ENCODE peak calls at places on chromosomes 6 and 20, in four cellular contexts. One of them, this sample, is unnamed.

GRCh38 chr20:43731469-43731868 is 4.7 kb upstream of the GTSF1L start:
- DNase-seq in colonic mucosa: no peak
- DNase-seq in foreskin fibroblast: peak
- DNase-seq in left ventricle myocardium inferior: no peak
- DNase-seq in this sample: no peak

GRCh38 chr6:32785781-32786533 is 22.6 kb upstream of the HLA-DQB2 start:
- DNase-seq in foreskin fibroblast: peak
- DNase-seq in left ventricle myocardium inferior: no peak
- DNase-seq in colonic mucosa: peak
- DNase-seq in this sample: peak

GRCh38 chr6:88891135-88891845 is 72.1 kb downstream of the RNGTT start:
- DNase-seq in colonic mucosa: no peak
- DNase-seq in foreskin fibroblast: peak
- DNase-seq in left ventricle myocardium inferior: no peak
- DNase-seq in this sample: no peak

GRCh38 chr6:139370047-139370706 is 4.3 kb downstream of the CITED2 start:
- DNase-seq in foreskin fibroblast: peak
- DNase-seq in left ventricle myocardium inferior: no peak
- DNase-seq in colonic mucosa: no peak
- DNase-seq in this sample: no peak

GRCh38 chr20:16051968-16052367 is 521.3 kb downstream of the KIF16B start:
- DNase-seq in foreskin fibroblast: no peak
- DNase-seq in left ventricle myocardium inferior: no peak
- DNase-seq in colonic mucosa: no peak
- DNase-seq in this sample: no peak

GRCh38 chr6:139349464-139350020 is 24.9 kb downstream of the CITED2 start:
- DNase-seq in foreskin fibroblast: peak
- DNase-seq in colonic mucosa: no peak
- DNase-seq in left ventricle myocardium inferior: no peak
- DNase-seq in this sample: no peak

GRCh38 chr20:4896971-4897497 is 104.3 kb downstream of the SLC23A2 start:
- DNase-seq in colonic mucosa: peak
- DNase-seq in foreskin fibroblast: no peak
- DNase-seq in left ventricle myocardium inferior: no peak
- DNase-seq in this sample: no peak

GRCh38 chr20:62088258-62089127 is 22.8 kb upstream of the TAF4 start:
- DNase-seq in left ventricle myocardium inferior: no peak
- DNase-seq in colonic mucosa: no peak
- DNase-seq in foreskin fibroblast: peak
- DNase-seq in this sample: peak

GRCh38 chr6:72245565-72245964 is 359.2 kb downstream of the RIMS1 start:
- DNase-seq in foreskin fibroblast: no peak
- DNase-seq in left ventricle myocardium inferior: no peak
- DNase-seq in colonic mucosa: no peak
- DNase-seq in this sample: no peak

GRCh38 chr6:89662659-89663223 is 24.2 kb upstream of the LYRM2 start:
- DNase-seq in colonic mucosa: peak
- DNase-seq in left ventricle myocardium inferior: no peak
- DNase-seq in foreskin fibroblast: no peak
- DNase-seq in this sample: no peak

GRCh38 chr6:43911625-43912577 is 141.9 kb downstream of the VEGFA start:
- DNase-seq in foreskin fibroblast: peak
- DNase-seq in left ventricle myocardium inferior: no peak
- DNase-seq in colonic mucosa: peak
- DNase-seq in this sample: no peak

GRCh38 chr6:168363302-168363701 is 43.7 kb upstream of the DACT2 start:
- DNase-seq in colonic mucosa: no peak
- DNase-seq in left ventricle myocardium inferior: no peak
- DNase-seq in foreskin fibroblast: no peak
- DNase-seq in this sample: no peak

GRCh38 chr6:139027620-139028182 is 844 bp upstream of the ABRACL start:
- DNase-seq in foreskin fibroblast: peak
- DNase-seq in left ventricle myocardium inferior: no peak
- DNase-seq in colonic mucosa: peak
- DNase-seq in this sample: no peak

GRCh38 chr20:2626853-2627541 is 25.4 kb upstream of the NOP56 start:
- DNase-seq in colonic mucosa: peak
- DNase-seq in left ventricle myocardium inferior: no peak
- DNase-seq in foreskin fibroblast: peak
- DNase-seq in this sample: no peak

GRCh38 chr20:3262566-3262965 is 23.6 kb upstream of the SLC4A11 start:
- DNase-seq in colonic mucosa: no peak
- DNase-seq in foreskin fibroblast: peak
- DNase-seq in left ventricle myocardium inferior: no peak
- DNase-seq in this sample: no peak

GRCh38 chr20:37598611-37599342 is 71.1 kb upstream of the BLCAP start:
- DNase-seq in colonic mucosa: no peak
- DNase-seq in foreskin fibroblast: no peak
- DNase-seq in left ventricle myocardium inferior: no peak
- DNase-seq in this sample: no peak

GRCh38 chr6:110990835-110991576 is 9.2 kb downstream of the RPF2 start:
- DNase-seq in foreskin fibroblast: no peak
- DNase-seq in colonic mucosa: no peak
- DNase-seq in left ventricle myocardium inferior: no peak
- DNase-seq in this sample: no peak

GRCh38 chr6:113184291-113184690 is 672.9 kb upstream of the MARCKS start:
- DNase-seq in foreskin fibroblast: peak
- DNase-seq in colonic mucosa: no peak
- DNase-seq in left ventricle myocardium inferior: no peak
- DNase-seq in this sample: no peak

GRCh38 chr20:34907616-34908469 is 31.4 kb downstream of the ACSS2 start:
- DNase-seq in colonic mucosa: peak
- DNase-seq in foreskin fibroblast: peak
- DNase-seq in left ventricle myocardium inferior: peak
- DNase-seq in this sample: peak

GRCh38 chr6:40620546-40620945 is 33.4 kb upstream of the LRFN2 start:
- DNase-seq in colonic mucosa: no peak
- DNase-seq in foreskin fibroblast: no peak
- DNase-seq in left ventricle myocardium inferior: no peak
- DNase-seq in this sample: no peak

GRCh38 chr6:143531720-143532504 is 20.4 kb upstream of the FUCA2 start:
- DNase-seq in colonic mucosa: peak
- DNase-seq in left ventricle myocardium inferior: no peak
- DNase-seq in foreskin fibroblast: no peak
- DNase-seq in this sample: no peak

GRCh38 chr20:54433653-54434052 is 41.7 kb upstream of the DOK5 start:
- DNase-seq in foreskin fibroblast: no peak
- DNase-seq in left ventricle myocardium inferior: no peak
- DNase-seq in colonic mucosa: no peak
- DNase-seq in this sample: no peak

GRCh38 chr20:55522296-55522815 is 483.0 kb downstream of the CBLN4 start:
- DNase-seq in colonic mucosa: no peak
- DNase-seq in foreskin fibroblast: no peak
- DNase-seq in left ventricle myocardium inferior: no peak
- DNase-seq in this sample: no peak

GRCh38 chr6:37314803-37315515 is 38.8 kb upstream of the RNF8 start:
- DNase-seq in foreskin fibroblast: peak
- DNase-seq in left ventricle myocardium inferior: no peak
- DNase-seq in colonic mucosa: peak
- DNase-seq in this sample: no peak

GRCh38 chr20:25695532-25696383 is 895 bp downstream of the ZNF337 start:
- DNase-seq in colonic mucosa: peak
- DNase-seq in foreskin fibroblast: peak
- DNase-seq in left ventricle myocardium inferior: no peak
- DNase-seq in this sample: no peak

GRCh38 chr6:88919032-88919431 is 44.4 kb downstream of the RNGTT start:
- DNase-seq in foreskin fibroblast: no peak
- DNase-seq in left ventricle myocardium inferior: no peak
- DNase-seq in colonic mucosa: no peak
- DNase-seq in this sample: no peak

GRCh38 chr20:34579191-34579661 is 20.7 kb downstream of the MAP1LC3A start:
- DNase-seq in foreskin fibroblast: peak
- DNase-seq in colonic mucosa: peak
- DNase-seq in left ventricle myocardium inferior: peak
- DNase-seq in this sample: no peak

GRCh38 chr6:11111769-11112437 is 378 bp upstream of the ERVFRD-1 start:
- DNase-seq in colonic mucosa: peak
- DNase-seq in foreskin fibroblast: no peak
- DNase-seq in left ventricle myocardium inferior: no peak
- DNase-seq in this sample: no peak

GRCh38 chr6:140346461-140346860 is 972.0 kb upstream of the CITED2 start:
- DNase-seq in left ventricle myocardium inferior: no peak
- DNase-seq in colonic mucosa: no peak
- DNase-seq in foreskin fibroblast: peak
- DNase-seq in this sample: no peak

GRCh38 chr6:74410630-74411029 is 714.6 kb downstream of the CD109 start:
- DNase-seq in left ventricle myocardium inferior: no peak
- DNase-seq in colonic mucosa: no peak
- DNase-seq in foreskin fibroblast: peak
- DNase-seq in this sample: no peak

GRCh38 chr20:6504826-6505225 is 262.7 kb upstream of the BMP2 start:
- DNase-seq in colonic mucosa: no peak
- DNase-seq in foreskin fibroblast: no peak
- DNase-seq in left ventricle myocardium inferior: no peak
- DNase-seq in this sample: no peak

GRCh38 chr6:112298816-112299281 is 44.5 kb upstream of the LAMA4 start:
- DNase-seq in left ventricle myocardium inferior: no peak
- DNase-seq in foreskin fibroblast: peak
- DNase-seq in colonic mucosa: no peak
- DNase-seq in this sample: no peak

GRCh38 chr6:81996414-81996813 is 243.9 kb upstream of the TENT5A start:
- DNase-seq in colonic mucosa: no peak
- DNase-seq in foreskin fibroblast: peak
- DNase-seq in left ventricle myocardium inferior: no peak
- DNase-seq in this sample: no peak

GRCh38 chr6:157505912-157506491 is 125.0 kb downstream of the ZDHHC14 start:
- DNase-seq in colonic mucosa: no peak
- DNase-seq in left ventricle myocardium inferior: no peak
- DNase-seq in foreskin fibroblast: no peak
- DNase-seq in this sample: no peak

GRCh38 chr20:14536738-14537137 is 199.3 kb upstream of the FLRT3 start:
- DNase-seq in foreskin fibroblast: peak
- DNase-seq in left ventricle myocardium inferior: no peak
- DNase-seq in colonic mucosa: no peak
- DNase-seq in this sample: no peak

GRCh38 chr6:69846770-69847506 is 19.4 kb upstream of the COL19A1 start:
- DNase-seq in foreskin fibroblast: no peak
- DNase-seq in colonic mucosa: no peak
- DNase-seq in left ventricle myocardium inferior: no peak
- DNase-seq in this sample: no peak

GRCh38 chr6:151683381-151683780 is 124.1 kb upstream of the ESR1 start:
- DNase-seq in colonic mucosa: no peak
- DNase-seq in foreskin fibroblast: no peak
- DNase-seq in left ventricle myocardium inferior: no peak
- DNase-seq in this sample: no peak
- H3K4me3 ChIP-seq in colonic mucosa: no peak
- H3K4me3 ChIP-seq in foreskin fibroblast: no peak
- H3K4me3 ChIP-seq in left ventricle myocardium inferior: no peak
- H3K4me3 ChIP-seq in this sample: no peak

DNA sequence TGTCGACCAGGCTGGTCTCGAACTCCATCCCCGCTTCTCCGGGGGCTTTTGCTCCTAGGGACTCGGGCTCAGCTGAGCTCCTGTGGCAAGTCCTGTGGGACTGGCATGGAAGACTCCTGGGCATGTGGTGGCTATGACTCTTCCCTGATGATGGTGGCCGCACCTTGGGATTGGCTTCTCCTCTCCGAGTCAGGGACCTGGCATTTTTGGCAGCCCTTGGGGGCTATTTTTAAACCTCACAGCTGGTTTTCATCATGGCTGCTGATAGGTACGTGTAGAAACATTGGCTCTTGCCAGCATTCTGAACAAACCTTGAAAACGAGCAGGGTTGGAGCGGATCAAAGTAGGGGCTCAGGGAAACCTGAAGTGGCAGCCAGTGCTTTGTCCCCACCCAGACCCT is 54.1 kb downstream of the RBM38 start:
- DNase-seq in left ventricle myocardium inferior: peak
- DNase-seq in foreskin fibroblast: peak
- DNase-seq in colonic mucosa: no peak
- DNase-seq in this sample: no peak
- H3K4me3 ChIP-seq in left ventricle myocardium inferior: no peak
- H3K4me3 ChIP-seq in foreskin fibroblast: no peak
- H3K4me3 ChIP-seq in colonic mucosa: no peak
- H3K4me3 ChIP-seq in this sample: no peak

GRCh38 chr6:41721396-41721795 is 14.0 kb downstream of the TFEB start:
- DNase-seq in left ventricle myocardium inferior: no peak
- DNase-seq in foreskin fibroblast: no peak
- DNase-seq in colonic mucosa: no peak
- DNase-seq in this sample: no peak

GRCh38 chr6:41723178-41723935 is 12.1 kb downstream of the TFEB start:
- DNase-seq in colonic mucosa: peak
- DNase-seq in foreskin fibroblast: peak
- DNase-seq in left ventricle myocardium inferior: peak
- DNase-seq in this sample: no peak

GRCh38 chr6:41724638-41725501 is 10.5 kb downstream of the TFEB start:
- DNase-seq in left ventricle myocardium inferior: no peak
- DNase-seq in colonic mucosa: no peak
- DNase-seq in foreskin fibroblast: peak
- DNase-seq in this sample: no peak

GRCh38 chr6:41726876-41727275 is 8.5 kb downstream of the TFEB start:
- DNase-seq in colonic mucosa: no peak
- DNase-seq in left ventricle myocardium inferior: no peak
- DNase-seq in foreskin fibroblast: no peak
- DNase-seq in this sample: no peak

DNA sequence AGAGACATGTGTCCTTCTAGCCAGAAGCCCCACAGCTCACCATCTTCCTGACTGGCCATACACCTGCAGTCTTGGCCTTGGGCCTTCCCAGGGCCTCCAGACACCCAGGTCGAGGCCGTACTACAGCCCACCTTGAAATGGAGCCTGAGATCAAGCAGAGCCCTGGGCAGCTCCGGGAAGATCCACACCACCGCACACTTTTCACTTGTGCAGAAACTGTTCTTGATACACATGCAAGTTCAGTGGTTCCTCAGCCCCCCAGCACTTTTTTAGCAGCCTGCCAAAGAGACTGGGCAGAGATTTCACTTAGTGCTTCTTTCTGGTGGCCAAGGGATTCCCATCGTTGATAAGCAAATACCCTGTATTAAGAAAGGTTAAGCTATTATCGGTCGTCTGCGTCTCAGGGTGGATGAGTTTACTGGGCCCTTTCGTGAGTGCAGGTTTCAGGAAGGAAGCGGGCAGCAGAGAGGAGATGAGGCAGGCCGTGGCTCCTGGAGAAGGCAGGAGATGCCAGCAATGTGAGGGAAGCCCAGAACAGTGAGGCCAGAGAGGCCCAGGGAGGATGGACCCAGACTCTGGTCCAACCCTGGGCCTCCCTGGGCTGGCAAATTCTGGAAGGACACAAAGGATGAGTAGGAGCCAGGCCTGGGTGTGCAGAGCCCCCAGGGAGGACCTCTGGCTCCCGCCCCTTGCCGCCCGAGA is 11.3 kb downstream of the TFEB start:
- DNase-seq in left ventricle myocardium inferior: no peak
- DNase-seq in foreskin fibroblast: no peak
- DNase-seq in colonic mucosa: no peak
- DNase-seq in this sample: no peak
- H3K4me3 ChIP-seq in left ventricle myocardium inferior: peak
- H3K4me3 ChIP-seq in foreskin fibroblast: no peak
- H3K4me3 ChIP-seq in colonic mucosa: no peak
- H3K4me3 ChIP-seq in this sample: no peak

DNA sequence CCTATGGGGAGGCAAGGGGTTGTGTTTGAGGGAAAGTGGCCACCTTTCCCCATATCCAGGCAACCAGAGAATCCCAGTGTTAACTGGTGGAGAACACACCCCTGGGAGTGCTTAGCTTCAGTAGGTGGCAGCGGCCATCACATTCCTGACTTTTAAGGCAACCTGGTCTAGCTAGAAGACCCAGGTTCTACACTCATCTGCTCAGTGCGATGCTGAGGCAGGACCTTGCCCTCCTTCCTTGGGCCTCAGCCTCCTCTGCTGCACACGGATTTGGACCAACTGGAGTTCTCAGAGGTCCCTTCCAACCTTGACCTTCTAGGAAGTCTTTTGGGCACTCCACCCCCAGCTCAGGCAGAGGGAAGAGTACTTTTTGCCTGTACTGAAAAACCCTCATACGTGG is 3.0 kb downstream of the CCND3 start:
- DNase-seq in colonic mucosa: no peak
- DNase-seq in foreskin fibroblast: no peak
- DNase-seq in left ventricle myocardium inferior: no peak
- DNase-seq in this sample: no peak
- H3K4me3 ChIP-seq in colonic mucosa: no peak
- H3K4me3 ChIP-seq in foreskin fibroblast: peak
- H3K4me3 ChIP-seq in left ventricle myocardium inferior: peak
- H3K4me3 ChIP-seq in this sample: no peak

This sample was measured in Panc1.